ENCODE peak calls at places on chromosomes 2 and 18, in four cellular contexts. O is A549, V is ascending aorta, F is bronchial epithelial cell. A is an unnamed sample.

GRCh38 chr2:74499269-74499939 is at the start of gene LBX2:
- DNase-seq in O (no peak), V (no peak), F (no peak), A (no peak)

GRCh38 chr2:239269959-239270358 is 130.9 kb downstream of the HDAC4 start:
- DNase-seq in O (no peak), V (no peak), F (no peak), A (no peak)

GRCh38 chr2:182542501-182543258 is 115.8 kb upstream of the PDE1A start:
- DNase-seq in O (no peak), V (no peak), F (peak), A (no peak)

GRCh38 chr2:98869868-98870267 is 66.2 kb downstream of the CRACDL start:
- DNase-seq in O (no peak), V (no peak), F (peak), A (peak)

GRCh38 chr2:158269143-158269542 is 167.5 kb downstream of the UPP2 start:
- DNase-seq in O (no peak), V (no peak), F (peak), A (peak)

GRCh38 chr2:42367835-42368234 is 6.8 kb upstream of the COX7A2L start:
- DNase-seq in O (no peak), V (no peak), F (peak), A (no peak)

GRCh38 chr2:29583548-29584121 is 337.8 kb downstream of the ALK start:
- DNase-seq in O (no peak), V (no peak), F (no peak), A (no peak)

GRCh38 chr18:25998461-25998860 is 92.0 kb downstream of the SS18 start:
- DNase-seq in O (peak), V (no peak), F (peak), A (no peak)

GRCh38 chr2:40466926-40467325 is 15.0 kb upstream of the SLC8A1 start:
- DNase-seq in O (no peak), V (no peak), F (no peak), A (no peak)

GRCh38 chr2:18267501-18267900 is 293.0 kb downstream of the RDH14 start:
- DNase-seq in O (peak), V (no peak), F (no peak), A (no peak)

GRCh38 chr2:46985512-46985911 is 69.9 kb upstream of the MCFD2 start:
- DNase-seq in O (peak), V (no peak), F (peak), A (no peak)

GRCh38 chr2:224573724-224574123 is 11.4 kb downstream of the CUL3 start:
- DNase-seq in O (no peak), V (no peak), F (no peak), A (no peak)

GRCh38 chr2:232133078-232133477 is 171.6 kb downstream of the DIS3L2 start:
- DNase-seq in O (peak), V (no peak), F (no peak), A (no peak)

GRCh38 chr2:134466141-134466540 is 212.3 kb downstream of the MGAT5 start:
- DNase-seq in O (peak), V (no peak), F (peak), A (peak)

GRCh38 chr18:48605408-48605845 is 66.6 kb downstream of the CTIF start:
- DNase-seq in O (peak), V (no peak), F (no peak), A (peak)

GRCh38 chr2:86790828-86791561 is at the start of gene CD8A:
- DNase-seq in O (no peak), V (no peak), F (peak), A (no peak)

GRCh38 chr18:79682896-79683625 is 3.5 kb downstream of the CTDP1 start:
- DNase-seq in O (no peak), V (no peak), F (no peak), A (no peak)

GRCh38 chr2:67631474-67631873 is 234.3 kb downstream of the ETAA1 start:
- DNase-seq in O (no peak), V (no peak), F (no peak), A (no peak)

GRCh38 chr18:14074187-14074586 is 58.0 kb downstream of the ZNF519 start:
- DNase-seq in O (peak), V (no peak), F (no peak), A (no peak)

GRCh38 chr18:60347526-60348045 is 25.0 kb downstream of the MC4R start:
- DNase-seq in O (no peak), V (no peak), F (peak), A (no peak)

GRCh38 chr2:201182650-201183372 is at the start of gene CASP10:
- DNase-seq in O (peak), V (no peak), F (peak), A (peak)

GRCh38 chr2:40187054-40187453 is 264.8 kb downstream of the SLC8A1 start:
- DNase-seq in O (no peak), V (no peak), F (no peak), A (no peak)

GRCh38 chr2:205763708-205764501 is 81.6 kb downstream of the NRP2 start:
- DNase-seq in O (peak), V (no peak), F (peak), A (no peak)

GRCh38 chr2:127389778-127390435 is 2.1 kb upstream of the MAP3K2 start:
- DNase-seq in O (no peak), V (no peak), F (no peak), A (no peak)

GRCh38 chr2:41828052-41828643 is 219.7 kb upstream of the PKDCC start:
- DNase-seq in O (peak), V (no peak), F (no peak), A (no peak)

GRCh38 chr2:26193578-26194231 is 20.8 kb downstream of the GAREM2 start:
- DNase-seq in O (no peak), V (no peak), F (no peak), A (no peak)

GRCh38 chr2:148660999-148661398 is 16.4 kb downstream of the EPC2 start:
- DNase-seq in O (no peak), V (no peak), F (no peak), A (no peak)

GRCh38 chr2:25290811-25291510 is 50.8 kb downstream of the DNMT3A start:
- DNase-seq in O (no peak), V (no peak), F (peak), A (no peak)

GRCh38 chr2:74375838-74376237 is 4.3 kb downstream of the DCTN1 start:
- DNase-seq in O (no peak), V (no peak), F (no peak), A (no peak)

GRCh38 chr18:22465859-22466602 is 48.3 kb upstream of the CTAGE1 start:
- DNase-seq in O (peak), V (peak), F (peak), A (peak)

GRCh38 chr2:128490881-128491778 is 172.5 kb upstream of the HS6ST1 start:
- DNase-seq in O (no peak), V (no peak), F (no peak), A (no peak)

GRCh38 chr2:30271300-30271699 is 40.0 kb downstream of the LBH start:
- DNase-seq in O (no peak), V (no peak), F (no peak), A (no peak)

GRCh38 chr2:81658227-81658626 is 1353.7 kb upstream of the LRRTM1 start:
- DNase-seq in O (peak), V (no peak), F (peak), A (peak)

GRCh38 chr18:160831-161570 is 2.6 kb downstream of the USP14 start:
- DNase-seq in O (no peak), V (no peak), F (no peak), A (no peak)

GRCh38 chr2:48768669-48769068 is 13.1 kb upstream of the LHCGR start:
- DNase-seq in O (no peak), V (no peak), F (no peak), A (no peak)

GRCh38 chr18:55234366-55235093 is 275.3 kb upstream of the CCDC68 start:
- DNase-seq in O (peak), V (peak), F (peak), A (peak)
- TF ChIP-seq CTCF in O (peak), V (peak), F (peak), A (peak)

GRCh38 chr2:20179755-20180594 is 45.0 kb downstream of the SDC1 start:
- DNase-seq in O (peak), V (no peak), F (peak), A (peak)

GRCh38 chr2:20179179-20179754 is 45.7 kb downstream of the SDC1 start:
- DNase-seq in O (no peak), V (no peak), F (no peak), A (no peak)

GRCh38 chr2:20178404-20179178 is 46.3 kb downstream of the SDC1 start:
- DNase-seq in O (no peak), V (no peak), F (no peak), A (no peak)

GRCh38 chr2:20176760-20177159 is 48.2 kb downstream of the SDC1 start:
- DNase-seq in O (no peak), V (no peak), F (no peak), A (no peak)

DNA sequence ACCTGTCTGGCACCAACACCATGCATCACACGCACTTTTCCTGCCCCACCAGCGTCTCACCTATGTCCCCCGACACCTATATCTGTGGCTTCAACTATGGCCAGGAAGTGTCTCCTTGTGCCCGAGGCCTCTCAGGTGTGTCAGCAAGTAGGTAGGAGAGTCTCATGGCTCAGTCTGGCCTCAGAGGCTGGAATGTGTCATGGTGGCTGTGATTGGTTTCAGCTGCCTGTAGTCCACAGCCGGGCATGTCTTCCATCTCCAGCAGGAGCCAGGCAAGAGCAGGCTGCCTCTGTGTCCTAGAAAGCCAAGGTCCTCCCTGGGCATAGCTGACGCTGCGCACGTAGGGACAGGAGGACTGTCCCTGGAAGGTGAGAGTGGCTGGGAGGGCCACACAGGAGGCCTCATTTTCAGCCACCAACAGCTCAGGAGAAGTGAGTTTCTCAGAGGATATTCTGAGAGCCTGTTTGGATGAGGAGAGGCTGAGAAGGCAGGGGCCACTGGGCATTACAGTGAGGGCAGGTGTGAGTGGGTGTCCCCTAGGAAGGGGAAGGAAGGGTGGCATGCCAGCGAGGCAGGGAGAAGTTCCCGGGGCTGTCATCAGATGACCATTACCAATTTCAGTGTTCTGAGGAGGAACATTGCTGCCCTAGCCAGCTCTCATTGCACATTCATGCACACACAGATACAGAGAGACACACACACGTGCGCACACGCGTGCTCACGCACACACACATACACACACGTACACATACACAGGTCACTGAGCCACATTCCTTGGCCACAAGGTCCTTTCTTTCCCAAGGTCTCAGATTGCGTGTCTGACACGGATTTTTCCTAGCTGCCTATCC is 47.1 kb downstream of the SDC1 start:
- DNase-seq in O (no peak), V (no peak), F (no peak), A (no peak)
- TF ChIP-seq CTCF in O (no peak), V (no peak), F (no peak), A (no peak)

DNA sequence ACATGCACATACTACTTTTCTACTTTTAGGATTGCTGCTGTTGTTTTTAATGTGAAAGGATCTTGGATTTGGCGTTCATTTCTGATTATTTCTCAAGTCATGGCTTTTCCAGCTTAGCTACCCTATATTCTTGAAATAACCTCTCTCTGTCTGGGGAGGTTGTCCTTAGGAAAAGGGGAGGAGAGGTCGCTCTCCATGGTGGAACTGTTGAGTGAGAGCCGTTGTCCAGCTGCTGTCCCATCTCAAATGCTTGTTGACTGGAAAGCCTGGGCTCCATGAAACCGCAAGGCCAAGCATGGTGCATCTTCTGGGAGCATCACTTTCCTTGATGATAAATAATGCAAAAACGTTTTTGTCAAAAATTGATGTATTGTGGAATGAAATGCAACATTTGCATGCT is 479.1 kb upstream of the RAB12 start:
- DNase-seq in O (no peak), V (no peak), F (no peak), A (no peak)
- TF ChIP-seq CTCF in O (no peak), V (no peak), F (no peak), A (no peak)

DNA sequence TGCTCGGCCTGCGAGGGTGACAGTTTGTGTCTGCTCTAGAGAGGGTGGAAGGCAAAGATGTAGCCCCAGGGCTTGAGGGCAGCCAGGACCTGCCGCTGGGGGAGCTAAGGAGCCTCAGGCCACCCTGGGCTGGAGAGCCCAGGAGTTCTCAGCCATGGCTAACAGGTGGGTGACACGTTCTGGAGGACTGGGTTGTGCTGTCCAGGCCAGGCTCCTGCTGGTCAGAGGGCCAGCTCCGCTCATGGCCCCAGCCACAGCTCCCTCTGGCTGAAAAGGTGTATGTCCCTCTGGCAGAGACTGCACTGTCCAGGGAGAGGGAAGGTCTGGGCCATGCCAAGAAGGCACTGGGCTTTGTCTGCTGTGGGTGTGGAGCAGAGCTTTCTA is 19.2 kb downstream of the TMEM185B start:
- DNase-seq in O (no peak), V (no peak), F (no peak), A (no peak)
- TF ChIP-seq CTCF in O (no peak), V (no peak), F (no peak), A (no peak)

GRCh38 chr2:145481334-145481922 is 961.5 kb upstream of the ZEB2 start:
- DNase-seq in O (no peak), V (no peak), F (no peak), A (no peak)

GRCh38 chr2:145483854-145484253 is 963.9 kb upstream of the ZEB2 start:
- DNase-seq in O (no peak), V (no peak), F (no peak), A (no peak)

GRCh38 chr2:145488571-145488970 is 968.7 kb upstream of the ZEB2 start:
- DNase-seq in O (no peak), V (no peak), F (no peak), A (no peak)

DNA sequence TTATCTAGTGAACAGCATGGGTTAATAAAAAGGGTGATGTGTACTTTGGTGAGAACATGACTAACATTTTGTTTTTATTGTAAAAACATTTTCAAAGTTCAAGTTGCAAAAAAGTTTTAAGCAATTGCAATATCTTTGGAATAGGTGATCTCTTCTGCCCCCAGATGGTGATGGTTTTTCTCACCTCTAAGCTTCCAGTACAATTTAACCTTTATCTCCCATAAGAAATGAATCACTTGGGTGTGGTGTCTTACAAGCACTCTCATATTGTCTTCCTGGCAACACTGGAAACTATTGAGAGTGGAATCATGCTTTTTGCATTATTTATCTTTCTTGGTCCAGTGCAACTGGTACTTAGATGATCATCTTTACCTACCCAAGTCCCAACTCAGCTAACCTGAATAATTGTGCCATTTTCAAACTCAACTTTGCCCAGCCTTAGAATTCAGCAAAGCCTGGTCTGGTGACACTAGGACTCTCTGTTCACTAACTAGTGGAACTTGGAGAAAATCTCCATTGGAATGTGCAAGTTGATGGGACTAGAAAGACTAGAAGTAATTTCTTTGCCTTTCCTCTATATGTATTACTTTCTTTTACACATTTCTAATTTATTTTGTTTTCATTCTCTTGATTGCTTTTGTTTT is 964.6 kb upstream of the ZEB2 start:
- DNase-seq in O (peak), V (no peak), F (peak), A (peak)
- TF ChIP-seq CTCF in O (peak), V (peak), F (peak), A (peak)

DNA sequence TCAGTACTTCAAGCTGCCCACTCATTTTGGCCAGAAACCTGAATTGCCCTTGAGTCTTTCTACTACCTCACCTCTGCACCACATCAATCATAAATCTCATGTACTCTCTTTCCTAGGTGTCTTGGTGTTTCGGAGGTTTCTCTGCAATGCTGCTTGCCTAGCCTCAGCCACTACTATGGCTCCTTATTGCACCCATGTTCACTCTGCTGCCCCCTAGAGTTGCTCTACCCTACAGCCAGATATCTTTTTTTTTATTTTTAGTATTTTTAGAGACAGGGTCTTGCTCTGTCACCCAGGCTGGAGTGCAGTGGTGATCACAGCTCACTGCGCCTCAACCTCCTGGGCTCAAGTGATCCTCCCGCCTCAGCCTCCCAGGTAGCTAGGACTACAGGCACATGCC is 413.0 kb downstream of the PTPRM start:
- DNase-seq in O (no peak), V (no peak), F (peak), A (peak)
- TF ChIP-seq CTCF in O (peak), V (no peak), F (peak), A (peak)

GRCh38 chr2:83827618-83828017 is 631.5 kb downstream of the SUCLG1 start:
- DNase-seq in O (no peak), V (no peak), F (peak), A (peak)
- TF ChIP-seq CTCF in O (no peak), V (no peak), F (peak), A (peak)

GRCh38 chr2:212064318-212064717 is 474.3 kb downstream of the ERBB4 start:
- DNase-seq in O (no peak), V (no peak), F (no peak), A (no peak)
- TF ChIP-seq CTCF in O (no peak), V (no peak), F (no peak), A (no peak)